ENCODE peak calls at places on chromosomes 12 and 14, in four cellular contexts. One of them, this sample, is unnamed.

GRCh38 chr12:64894827-64895475 is 70.5 kb downstream of the TBC1D30 start:
- DNase-seq in coronary artery: no peak
- DNase-seq in AG04450: no peak
- DNase-seq in IMR-90: peak
- DNase-seq in this sample: no peak

GRCh38 chr12:75872762-75873161 is 158.8 kb downstream of the PHLDA1 start:
- DNase-seq in coronary artery: no peak
- DNase-seq in AG04450: no peak
- DNase-seq in IMR-90: no peak
- DNase-seq in this sample: no peak

GRCh38 chr12:132946507-132946820 is 9.6 kb downstream of the ZNF605 start:
- DNase-seq in coronary artery: no peak
- DNase-seq in AG04450: no peak
- DNase-seq in IMR-90: no peak
- DNase-seq in this sample: no peak

GRCh38 chr14:61280092-61280525 is 1.0 kb downstream of the TMEM30B start:
- DNase-seq in coronary artery: no peak
- DNase-seq in AG04450: no peak
- DNase-seq in IMR-90: no peak
- DNase-seq in this sample: no peak

GRCh38 chr12:11592484-11592883 is 57.0 kb upstream of the ETV6 start:
- DNase-seq in coronary artery: no peak
- DNase-seq in AG04450: no peak
- DNase-seq in IMR-90: no peak
- DNase-seq in this sample: no peak

GRCh38 chr12:9509464-9510166 is 98.1 kb downstream of the KLRB1 start:
- DNase-seq in coronary artery: no peak
- DNase-seq in AG04450: peak
- DNase-seq in IMR-90: peak
- DNase-seq in this sample: no peak

GRCh38 chr14:92041203-92041602 is 1.3 kb upstream of the TRIP11 start:
- DNase-seq in coronary artery: no peak
- DNase-seq in AG04450: no peak
- DNase-seq in IMR-90: no peak
- DNase-seq in this sample: no peak

GRCh38 chr14:102541771-102542170 is 32.2 kb upstream of the ANKRD9 start:
- DNase-seq in coronary artery: no peak
- DNase-seq in AG04450: no peak
- DNase-seq in IMR-90: no peak
- DNase-seq in this sample: no peak

GRCh38 chr12:48943221-48943620 is 14.1 kb downstream of the ARF3 start:
- DNase-seq in coronary artery: no peak
- DNase-seq in AG04450: no peak
- DNase-seq in IMR-90: no peak
- DNase-seq in this sample: no peak

GRCh38 chr12:124420972-124421674 is 126.2 kb downstream of the RFLNA start:
- DNase-seq in coronary artery: peak
- DNase-seq in AG04450: no peak
- DNase-seq in IMR-90: no peak
- DNase-seq in this sample: no peak

GRCh38 chr12:49534806-49535278 is 4.0 kb upstream of the KCNH3 start:
- DNase-seq in coronary artery: no peak
- DNase-seq in AG04450: no peak
- DNase-seq in IMR-90: no peak
- DNase-seq in this sample: no peak

GRCh38 chr12:57893460-57894353 is 47.2 kb upstream of the CTDSP2 start:
- DNase-seq in coronary artery: peak
- DNase-seq in AG04450: peak
- DNase-seq in IMR-90: peak
- DNase-seq in this sample: peak

GRCh38 chr14:31545328-31545727 is 15.9 kb upstream of the NUBPL start:
- DNase-seq in coronary artery: no peak
- DNase-seq in AG04450: no peak
- DNase-seq in IMR-90: no peak
- DNase-seq in this sample: no peak

GRCh38 chr14:31541702-31542101 is 19.5 kb upstream of the NUBPL start:
- DNase-seq in coronary artery: no peak
- DNase-seq in AG04450: no peak
- DNase-seq in IMR-90: no peak
- DNase-seq in this sample: no peak

GRCh38 chr14:31549817-31550216 is 11.4 kb upstream of the NUBPL start:
- DNase-seq in coronary artery: no peak
- DNase-seq in AG04450: no peak
- DNase-seq in IMR-90: no peak
- DNase-seq in this sample: no peak

GRCh38 chr14:31543969-31544799 is 17.0 kb upstream of the NUBPL start:
- DNase-seq in coronary artery: no peak
- DNase-seq in AG04450: no peak
- DNase-seq in IMR-90: peak
- DNase-seq in this sample: no peak
- TF ChIP-seq CTCF in coronary artery: no peak
- TF ChIP-seq CTCF in AG04450: peak
- TF ChIP-seq CTCF in IMR-90: peak
- TF ChIP-seq CTCF in this sample: peak

GRCh38 chr14:58947816-58948440 is 240.5 kb upstream of the DAAM1 start:
- DNase-seq in coronary artery: no peak
- DNase-seq in AG04450: no peak
- DNase-seq in IMR-90: no peak
- DNase-seq in this sample: no peak
- TF ChIP-seq CTCF in coronary artery: no peak
- TF ChIP-seq CTCF in AG04450: no peak
- TF ChIP-seq CTCF in IMR-90: no peak
- TF ChIP-seq CTCF in this sample: no peak

DNA sequence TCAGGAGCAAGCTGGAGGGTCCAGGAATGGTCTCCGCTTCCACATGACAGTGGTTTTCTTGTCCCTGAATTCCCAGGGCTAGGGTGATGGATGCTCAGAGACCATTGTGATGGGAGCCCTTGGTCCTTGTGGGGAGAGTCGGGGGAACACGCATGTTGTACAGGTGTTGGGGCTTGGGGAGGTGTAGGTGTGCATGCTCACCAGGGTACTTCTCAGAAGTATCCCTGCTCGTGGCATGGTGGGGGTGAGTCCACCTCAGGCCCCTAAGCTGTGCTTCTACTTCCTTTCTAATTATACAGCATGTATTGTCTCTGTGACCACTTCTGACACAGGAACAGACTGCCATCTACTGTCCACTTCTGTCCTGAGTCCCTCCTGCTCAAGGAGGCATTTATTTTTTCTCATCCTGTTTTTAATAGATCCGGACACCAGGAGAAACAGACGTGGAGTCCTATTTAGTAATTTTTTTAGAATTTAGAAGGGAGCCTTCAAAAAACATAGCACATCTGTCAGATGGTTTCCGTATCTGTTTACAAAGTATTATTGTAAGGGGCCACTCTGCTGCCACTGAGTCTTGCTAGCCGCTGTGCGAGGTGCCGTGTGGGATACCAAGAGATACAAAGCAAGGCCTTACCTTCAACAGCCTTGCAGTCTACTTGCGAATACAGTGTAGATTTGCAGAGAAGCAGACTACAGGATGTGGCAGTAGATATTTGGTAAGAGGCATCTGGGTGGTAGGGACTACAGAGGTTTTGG is 10.5 kb downstream of the NTF3 start:
- DNase-seq in coronary artery: no peak
- DNase-seq in AG04450: no peak
- DNase-seq in IMR-90: peak
- DNase-seq in this sample: no peak
- TF ChIP-seq CTCF in coronary artery: peak
- TF ChIP-seq CTCF in AG04450: peak
- TF ChIP-seq CTCF in IMR-90: peak
- TF ChIP-seq CTCF in this sample: peak

GRCh38 chr12:15428632-15429031 is 106.3 kb downstream of the PTPRO start:
- DNase-seq in coronary artery: no peak
- DNase-seq in AG04450: no peak
- DNase-seq in IMR-90: no peak
- DNase-seq in this sample: no peak
- TF ChIP-seq CTCF in coronary artery: no peak
- TF ChIP-seq CTCF in AG04450: peak
- TF ChIP-seq CTCF in IMR-90: no peak
- TF ChIP-seq CTCF in this sample: no peak

DNA sequence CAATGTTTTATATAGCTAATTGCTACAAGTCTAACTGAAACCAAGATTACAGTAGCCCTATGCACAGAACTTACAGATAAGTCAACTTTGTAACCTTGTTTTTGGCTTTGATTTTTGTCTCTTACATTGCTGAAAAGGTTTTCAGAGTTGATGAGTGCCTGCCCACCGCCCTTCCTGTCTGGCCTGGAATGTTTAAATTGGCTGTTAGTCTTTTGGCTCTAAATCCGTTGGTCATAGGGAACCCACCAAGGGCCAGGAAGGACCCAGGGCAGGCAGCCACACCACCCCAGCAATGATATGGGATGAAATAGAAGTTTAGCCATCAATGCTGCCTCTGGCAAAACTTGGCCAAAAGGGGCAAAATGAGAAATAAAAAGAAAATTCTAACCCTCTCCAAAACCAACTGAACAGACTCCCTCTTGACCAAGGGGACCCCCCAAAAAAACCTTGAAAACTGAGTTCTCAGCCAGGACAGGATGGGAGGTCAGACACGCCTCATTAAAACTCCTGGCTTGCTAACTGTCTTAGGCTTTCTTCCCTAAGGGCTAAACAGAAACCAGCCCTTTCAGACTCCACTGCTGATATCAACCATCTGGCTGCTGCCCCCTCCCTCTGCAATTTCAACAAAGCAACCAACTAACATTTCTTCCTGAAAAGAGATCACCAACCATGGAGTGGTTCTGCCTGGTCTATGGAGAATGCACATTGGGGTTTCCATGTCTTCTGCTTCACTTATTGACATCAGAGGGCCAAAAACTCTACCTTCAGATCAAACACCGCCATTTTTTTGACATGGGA is 242.1 kb upstream of the NOS1 start:
- DNase-seq in coronary artery: no peak
- DNase-seq in AG04450: no peak
- DNase-seq in IMR-90: no peak
- DNase-seq in this sample: no peak
- TF ChIP-seq CTCF in coronary artery: no peak
- TF ChIP-seq CTCF in AG04450: no peak
- TF ChIP-seq CTCF in IMR-90: no peak
- TF ChIP-seq CTCF in this sample: no peak

GRCh38 chr14:55747186-55747585 is 167.2 kb downstream of the KTN1 start:
- DNase-seq in coronary artery: no peak
- DNase-seq in AG04450: no peak
- DNase-seq in IMR-90: no peak
- DNase-seq in this sample: no peak

GRCh38 chr14:55745906-55746305 is 165.9 kb downstream of the KTN1 start:
- DNase-seq in coronary artery: no peak
- DNase-seq in AG04450: no peak
- DNase-seq in IMR-90: no peak
- DNase-seq in this sample: no peak

GRCh38 chr14:55746533-55746932 is 166.5 kb downstream of the KTN1 start:
- DNase-seq in coronary artery: no peak
- DNase-seq in AG04450: no peak
- DNase-seq in IMR-90: peak
- DNase-seq in this sample: no peak

GRCh38 chr14:55749946-55750345 is 169.9 kb downstream of the KTN1 start:
- DNase-seq in coronary artery: peak
- DNase-seq in AG04450: no peak
- DNase-seq in IMR-90: no peak
- DNase-seq in this sample: no peak

GRCh38 chr14:55749201-55749812 is 169.3 kb downstream of the KTN1 start:
- DNase-seq in coronary artery: no peak
- DNase-seq in AG04450: no peak
- DNase-seq in IMR-90: peak
- DNase-seq in this sample: no peak
- TF ChIP-seq CTCF in coronary artery: no peak
- TF ChIP-seq CTCF in AG04450: no peak
- TF ChIP-seq CTCF in IMR-90: no peak
- TF ChIP-seq CTCF in this sample: no peak

This sample was measured in nephron progenitor cell.